ENCODE peak calls at places on chromosomes 16 and 17, in six cellular contexts. M is nephron progenitor cell; E is cardiac muscle cell; T is stimulated activated CD8-positive, alpha-beta memory T cell treated with anti-CD3 and anti-CD28 coated beads, Interleukin-15, amount 100 ng/mL, for 24 hours; D is head of caudate nucleus; L is GM23248. B is an unnamed sample.

GRCh38 chr17:4967539-4968165 is at the start of gene SPAG7:
- DNase-seq in T (peak), D (peak), M (peak), L (peak), E (peak), B (peak)

GRCh38 chr17:72439893-72440502 is 319.2 kb downstream of the SOX9 start:
- DNase-seq in T (no peak), D (no peak), L (no peak), M (no peak), E (no peak), B (no peak)

GRCh38 chr17:43418441-43419374 is 19.9 kb downstream of the ARL4D start:
- DNase-seq in T (no peak), L (peak), E (peak), D (peak), M (no peak), B (no peak)

GRCh38 chr16:83253526-83253925 is 554.3 kb upstream of the HSBP1 start:
- DNase-seq in D (no peak), E (no peak), M (no peak), T (no peak), L (no peak), B (no peak)

GRCh38 chr16:81516478-81517149 is 72.0 kb downstream of the CMIP start:
- DNase-seq in E (no peak), L (no peak), D (no peak), T (no peak), M (no peak), B (no peak)

GRCh38 chr16:21554795-21555585 is 44.4 kb upstream of the METTL9 start:
- DNase-seq in D (peak), L (peak), M (peak), E (peak), T (peak), B (peak)

GRCh38 chr17:81365601-81366585 is 29.4 kb upstream of the BAHCC1 start:
- DNase-seq in L (no peak), M (no peak), D (no peak), T (no peak), E (no peak), B (peak)

GRCh38 chr16:22673463-22673862 is 140.5 kb upstream of the HS3ST2 start:
- DNase-seq in M (no peak), L (peak), E (no peak), D (no peak), T (no peak), B (no peak)

GRCh38 chr17:77888242-77889134 is 70.0 kb upstream of the TNRC6C start:
- DNase-seq in D (no peak), M (no peak), T (no peak), L (peak), E (no peak), B (no peak)

GRCh38 chr17:1746975-1747543 is 4.4 kb downstream of the SERPINF2 start:
- DNase-seq in M (no peak), D (no peak), L (no peak), T (no peak), E (no peak), B (no peak)

GRCh38 chr16:23357761-23358290 is 55.7 kb downstream of the SCNN1B start:
- DNase-seq in L (no peak), M (no peak), E (no peak), D (no peak), T (no peak), B (no peak)

GRCh38 chr16:73232555-73233422 is 184.9 kb upstream of the ZFHX3 start:
- DNase-seq in E (no peak), L (no peak), D (peak), T (no peak), M (no peak), B (peak)

GRCh38 chr16:71367243-71367976 is 8.9 kb downstream of the CALB2 start:
- DNase-seq in M (peak), E (peak), T (no peak), L (peak), D (no peak), B (peak)

GRCh38 chr17:48770954-48771353 is 42.4 kb upstream of the HOXB13 start:
- DNase-seq in D (no peak), E (no peak), T (no peak), M (no peak), L (no peak), B (no peak)

GRCh38 chr17:19867654-19868395 is at the start of gene ULK2:
- DNase-seq in L (peak), M (peak), D (peak), E (peak), T (peak), B (no peak)

GRCh38 chr16:6558661-6559060 is 774.0 kb upstream of the RBFOX1 start:
- DNase-seq in M (no peak), T (no peak), E (no peak), D (no peak), L (no peak), B (no peak)

GRCh38 chr16:57624044-57624688 is 4.3 kb upstream of the ADGRG1 start:
- DNase-seq in M (no peak), E (no peak), T (no peak), L (peak), D (no peak), B (peak)

B was measured in SK-MEL-5.